ENCODE peak calls at places on chromosomes 5 and 9, in seven cellular contexts. B, E, M, Y, P, I and W are unnamed samples.
A peak's percentile ranks its signal among the peaks of the same experiment; 100 is the strongest.

GRCh38 chr5:116296335-116297072 is 211.7 kb downstream of the COMMD10 start:
- DNase-seq in B (no peak), E (no peak), M (no peak), Y (no peak), P (no peak), I (no peak), W (no peak)

GRCh38 chr5:154478224-154478565 is at the start of gene HAND1:
- DNase-seq in B (no peak), E (no peak), M (no peak), Y (peak; percentile 40), P (no peak), I (no peak), W (no peak)

GRCh38 chr9:77991191-77991590 is 40.4 kb downstream of the GNAQ start:
- DNase-seq in B (no peak), E (no peak), M (no peak), Y (no peak), P (no peak), I (no peak), W (no peak)

GRCh38 chr5:16853511-16853910 is 82.6 kb downstream of the MYO10 start:
- DNase-seq in B (no peak), E (no peak), M (no peak), Y (no peak), P (no peak), I (no peak), W (no peak)

GRCh38 chr5:125412051-125412560 is 665.7 kb upstream of the ZNF608 start:
- DNase-seq in B (no peak), E (no peak), M (no peak), Y (no peak), P (no peak), I (peak; percentile 92), W (peak; percentile 41)

GRCh38 chr9:123343428-123344272 is 12.3 kb upstream of the CRB2 start:
- DNase-seq in B (no peak), E (no peak), M (peak; percentile 9), Y (no peak), P (no peak), I (peak; percentile 90), W (peak; percentile 76)

GRCh38 chr5:32664523-32664922 is 46.6 kb upstream of the NPR3 start:
- DNase-seq in B (no peak), E (no peak), M (no peak), Y (no peak), P (no peak), I (no peak), W (no peak)

GRCh38 chr5:149999359-149999758 is 1.1 kb downstream of the TIGD6 start:
- DNase-seq in B (no peak), E (no peak), M (no peak), Y (no peak), P (no peak), I (peak; percentile 38), W (no peak)

GRCh38 chr9:130630091-130630450 is 34.3 kb upstream of the PRDM12 start:
- DNase-seq in B (no peak), E (no peak), M (no peak), Y (no peak), P (no peak), I (no peak), W (no peak)

GRCh38 chr9:117772960-117773359 is 68.8 kb downstream of the TLR4 start:
- DNase-seq in B (no peak), E (no peak), M (no peak), Y (peak; percentile 10), P (peak; percentile 59), I (no peak), W (no peak)

GRCh38 chr5:15844253-15844652 is 335.3 kb downstream of the MARCHF11 start:
- DNase-seq in B (no peak), E (no peak), M (no peak), Y (no peak), P (no peak), I (no peak), W (no peak)

GRCh38 chr9:132370592-132370991 is 15.8 kb upstream of the SETX start:
- DNase-seq in B (no peak), E (no peak), M (no peak), Y (no peak), P (no peak), I (no peak), W (no peak)

GRCh38 chr9:84708400-84708799 is 38.9 kb downstream of the NTRK2 start:
- DNase-seq in B (no peak), E (no peak), M (no peak), Y (no peak), P (no peak), I (no peak), W (no peak)

GRCh38 chr5:138725885-138726457 is 27.3 kb upstream of the CTNNA1 start:
- DNase-seq in B (no peak), E (no peak), M (no peak), Y (no peak), P (no peak), I (no peak), W (no peak)

GRCh38 chr9:86795861-86796497 is 151.3 kb downstream of the GAS1 start:
- DNase-seq in B (no peak), E (no peak), M (no peak), Y (peak; percentile 55), P (peak; percentile 87), I (no peak), W (no peak)

GRCh38 chr5:115439639-115440038 is 104.9 kb downstream of the FEM1C start:
- DNase-seq in B (no peak), E (no peak), M (no peak), Y (no peak), P (no peak), I (no peak), W (no peak)

GRCh38 chr5:120367896-120368634 is 96.0 kb upstream of the PRR16 start:
- DNase-seq in B (no peak), E (no peak), M (no peak), Y (no peak), P (no peak), I (no peak), W (no peak)

GRCh38 chr9:110911659-110912473 is 126.4 kb downstream of the LPAR1 start:
- DNase-seq in B (no peak), E (no peak), M (no peak), Y (no peak), P (peak; percentile 75), I (no peak), W (no peak)

GRCh38 chr9:38081356-38082108 is 12.5 kb upstream of the SHB start:
- DNase-seq in B (no peak), E (no peak), M (no peak), Y (no peak), P (no peak), I (no peak), W (no peak)

GRCh38 chr5:126054593-126055347 is 368.4 kb upstream of the GRAMD2B start:
- DNase-seq in B (no peak), E (no peak), M (no peak), Y (no peak), P (no peak), I (no peak), W (no peak)

GRCh38 chr5:114192108-114192507 is 169.8 kb upstream of the KCNN2 start:
- DNase-seq in B (no peak), E (no peak), M (no peak), Y (no peak), P (peak; percentile 3), I (no peak), W (no peak)

GRCh38 chr5:177474094-177474493 is 660 bp upstream of the DBN1 start:
- DNase-seq in B (no peak), E (no peak), M (no peak), Y (no peak), P (no peak), I (no peak), W (no peak)

GRCh38 chr9:125748511-125749099 is 1.4 kb downstream of the PBX3 start:
- DNase-seq in B (peak; percentile 9), E (no peak), M (no peak), Y (peak; percentile 14), P (no peak), I (no peak), W (no peak)

GRCh38 chr5:145697251-145698016 is 137.7 kb downstream of the PRELID2 start:
- DNase-seq in B (no peak), E (no peak), M (peak; percentile 7), Y (no peak), P (no peak), I (peak; percentile 58), W (peak; percentile 66)

GRCh38 chr5:7897014-7897600 is 28.2 kb downstream of the MTRR start:
- DNase-seq in B (no peak), E (peak; percentile 15), M (no peak), Y (no peak), P (no peak), I (peak; percentile 53), W (peak; percentile 64)

GRCh38 chr9:131950487-131950886 is 129.2 kb downstream of the MED27 start:
- DNase-seq in B (no peak), E (no peak), M (no peak), Y (no peak), P (no peak), I (peak; percentile 71), W (no peak)

GRCh38 chr5:140633081-140633471 is at the start of gene CD14:
- DNase-seq in B (peak; percentile 22), E (no peak), M (no peak), Y (peak; percentile 66), P (no peak), I (no peak), W (no peak)

GRCh38 chr5:106189121-106189809 is 1481.5 kb downstream of the EFNA5 start:
- DNase-seq in B (no peak), E (no peak), M (no peak), Y (no peak), P (no peak), I (no peak), W (no peak)

GRCh38 chr9:127644943-127645342 is 32.9 kb downstream of the STXBP1 start:
- DNase-seq in B (no peak), E (no peak), M (no peak), Y (no peak), P (no peak), I (no peak), W (no peak)

GRCh38 chr9:83020327-83020726 is 42.6 kb downstream of the RASEF start:
- DNase-seq in B (no peak), E (no peak), M (no peak), Y (no peak), P (no peak), I (no peak), W (no peak)

GRCh38 chr9:4936823-4937222 is 48.2 kb upstream of the JAK2 start:
- DNase-seq in B (no peak), E (no peak), M (no peak), Y (no peak), P (no peak), I (peak; percentile 86), W (no peak)

GRCh38 chr5:124908603-124909451 is 162.4 kb upstream of the ZNF608 start:
- DNase-seq in B (no peak), E (no peak), M (no peak), Y (no peak), P (no peak), I (peak; percentile 68), W (no peak)

GRCh38 chr5:138663009-138663408 is 87.8 kb upstream of the HSPA9 start:
- DNase-seq in B (no peak), E (no peak), M (peak; percentile 32), Y (no peak), P (no peak), I (peak; percentile 19), W (peak; percentile 83)

GRCh38 chr5:134527156-134527960 is 1.9 kb downstream of the JADE2 start:
- DNase-seq in B (peak; percentile 79), E (peak; percentile 64), M (peak; percentile 87), Y (peak; percentile 86), P (peak; percentile 62), I (peak; percentile 89), W (peak; percentile 90)

GRCh38 chr9:114505187-114506081 is at the start of gene WHRN:
- DNase-seq in B (peak; percentile 97), E (peak; percentile 88), M (peak; percentile 34), Y (peak; percentile 88), P (peak; percentile 27), I (peak; percentile 80), W (no peak)

GRCh38 chr5:55320571-55320970 is 12.8 kb downstream of the MTREX start:
- DNase-seq in B (no peak), E (no peak), M (no peak), Y (no peak), P (no peak), I (no peak), W (no peak)

GRCh38 chr9:136409557-136410455 is 608 bp downstream of the ENTR1 start:
- DNase-seq in B (peak; percentile 32), E (peak; percentile 15), M (no peak), Y (no peak), P (no peak), I (peak; percentile 56), W (peak; percentile 67)

GRCh38 chr5:170681013-170681433 is 102.5 kb upstream of the GABRP start:
- DNase-seq in B (no peak), E (no peak), M (peak; percentile 28), Y (no peak), P (no peak), I (peak; percentile 27), W (no peak)